ENCODE peak calls at places on chromosomes 12 and 14, in eight cellular contexts. J, V, A, D, Q, Y, T and Z are unnamed samples. For H3K4me1, the result is how much of the 10 kb centered on the place peaks cover.

GRCh38 chr12:109966531-109966930 is 29.6 kb downstream of the GIT2 start:
- DNase-seq in T (no peak), J (no peak), V (no peak), Y (no peak), A (no peak), Q (no peak), D (no peak), Z (no peak)

GRCh38 chr12:48981757-48982157 is 3.6 kb downstream of the WNT1 start:
- DNase-seq in J (no peak), V (no peak), Q (no peak), T (no peak), Y (no peak), D (no peak), A (no peak), Z (no peak)

GRCh38 chr14:101591121-101591520 is 29.8 kb downstream of the DIO3 start:
- DNase-seq in A (no peak), V (no peak), Q (no peak), Y (no peak), D (no peak), J (no peak), T (no peak), Z (peak)

GRCh38 chr14:99802301-99803105 is 9.3 kb downstream of the EML1 start:
- DNase-seq in Y (no peak), D (no peak), J (no peak), Q (no peak), T (no peak), V (no peak), A (no peak), Z (no peak)

GRCh38 chr12:58285551-58285950 is 344.2 kb downstream of the ATP23 start:
- DNase-seq in J (no peak), T (no peak), D (no peak), Y (no peak), A (no peak), Q (no peak), V (no peak), Z (no peak)

GRCh38 chr12:98894412-98895085 is 249.5 kb downstream of the APAF1 start:
- DNase-seq in Q (no peak), V (no peak), A (no peak), T (no peak), D (no peak), J (no peak), Y (no peak), Z (no peak)

GRCh38 chr12:115709410-115710065 is 568.0 kb downstream of the MED13L start:
- DNase-seq in Y (no peak), T (peak), J (no peak), V (no peak), D (no peak), Q (no peak), A (peak), Z (no peak)

GRCh38 chr14:56487090-56487667 is 92.4 kb upstream of the TMEM260 start:
- DNase-seq in T (no peak), J (no peak), D (peak), Q (no peak), A (no peak), V (no peak), Y (no peak), Z (no peak)

GRCh38 chr12:113980537-113981337 is 14.6 kb upstream of the RBM19 start:
- DNase-seq in D (peak), T (no peak), Q (peak), V (peak), Y (peak), J (no peak), A (no peak), Z (no peak)

GRCh38 chr12:116370004-116370404 is 92.5 kb upstream of the MED13L start:
- DNase-seq in V (no peak), Y (no peak), Q (no peak), D (no peak), T (no peak), A (no peak), J (no peak), Z (no peak)

GRCh38 chr14:63492391-63492790 is 50.8 kb downstream of the PPP2R5E start:
- DNase-seq in Y (no peak), A (no peak), V (no peak), D (no peak), Q (no peak), T (no peak), J (no peak), Z (no peak)

GRCh38 chr14:68782091-68782981 is 10.5 kb downstream of the ZFP36L1 start:
- DNase-seq in D (no peak), Q (no peak), T (no peak), V (no peak), J (no peak), A (peak), Y (peak), Z (no peak)

GRCh38 chr14:68785817-68786490 is 6.9 kb downstream of the ZFP36L1 start:
- DNase-seq in D (no peak), V (no peak), Y (peak), J (no peak), Q (no peak), T (no peak), A (peak), Z (peak)

GRCh38 chr14:68783408-68784297 is 9.2 kb downstream of the ZFP36L1 start:
- DNase-seq in V (no peak), T (no peak), D (no peak), Q (peak), J (no peak), Y (no peak), A (peak), Z (peak)

GRCh38 chr14:68784995-68785816 is 7.7 kb downstream of the ZFP36L1 start:
- DNase-seq in D (peak), T (no peak), Q (peak), J (no peak), A (peak), Y (no peak), V (no peak), Z (peak)

DNA sequence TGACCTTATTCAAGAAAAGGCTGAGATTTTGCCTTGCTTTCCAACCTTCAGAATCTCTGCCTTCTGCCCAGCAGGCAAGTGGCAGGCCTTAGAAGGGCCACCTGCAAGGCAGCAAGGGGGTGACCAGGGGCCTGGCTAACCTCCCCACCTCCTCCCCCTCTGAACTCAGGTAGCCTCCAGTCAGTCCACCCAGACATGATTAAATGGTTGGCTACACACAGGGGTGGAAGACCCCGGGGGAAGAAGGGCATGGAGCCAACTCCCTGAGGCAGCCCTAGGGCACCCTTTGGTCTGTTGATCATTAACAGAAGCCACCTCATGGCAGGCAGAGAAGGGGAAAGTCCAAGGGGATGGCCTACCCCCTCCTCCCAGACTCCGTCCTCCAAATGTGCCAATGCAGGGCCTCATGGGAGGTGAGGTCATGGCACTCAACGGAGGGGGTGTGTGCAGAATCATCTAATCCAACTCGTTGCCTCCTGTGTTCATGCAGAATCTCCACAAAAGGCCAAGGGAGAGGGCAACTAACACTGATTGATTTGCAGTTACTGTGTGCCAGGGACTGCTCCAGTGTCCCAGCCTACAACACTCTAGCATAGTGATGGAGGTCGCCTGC is 8.5 kb downstream of the ZFP36L1 start:
- DNase-seq in Q (peak), J (no peak), A (peak), V (no peak), Y (no peak), T (no peak), D (no peak), Z (peak)
- H3K4me1 ChIP-seq in Q (half or more), J (half or more), A (under half), V (under half), Y (half or more), T (half or more), D (half or more), Z (half or more)

DNA sequence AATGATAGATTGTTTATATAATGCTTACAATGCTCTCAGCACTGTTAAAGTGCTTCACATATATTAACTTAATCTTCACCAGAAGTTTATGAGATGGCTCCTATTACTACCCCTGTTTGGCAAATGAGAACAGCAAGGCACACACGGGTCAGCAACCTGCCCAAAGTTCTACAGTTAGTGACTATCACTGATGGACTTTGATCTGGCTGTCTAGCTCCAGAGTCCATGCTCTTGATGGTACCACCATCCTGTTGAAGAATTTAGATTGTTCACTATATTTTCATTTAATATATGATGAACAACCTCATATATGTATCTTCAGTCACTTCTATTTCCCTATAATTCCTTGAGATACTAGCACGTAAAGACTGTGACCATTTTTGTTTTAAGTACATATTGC is 10.6 kb downstream of the GLIPR1 start:
- DNase-seq in T (no peak), Y (no peak), V (no peak), D (no peak), A (no peak), J (no peak), Q (no peak), Z (no peak)
- TF ChIP-seq CTCF in T (no peak), Y (no peak), V (no peak), D (no peak), A (no peak), J (no peak), Q (no peak), Z (no peak)

GRCh38 chr14:105316563-105316941 is 2.0 kb downstream of the PACS2 start:
- DNase-seq in T (no peak), V (no peak), A (no peak), J (no peak), Y (no peak), Q (no peak), D (no peak), Z (no peak)
- H3K4me1 ChIP-seq in T (under half), V (under half), A (under half), J (under half), Y (under half), Q (under half), D (under half), Z (under half)

GRCh38 chr12:75698052-75698451 is 186.6 kb upstream of the KRR1 start:
- DNase-seq in Y (no peak), V (no peak), J (no peak), Q (no peak), D (peak), T (no peak), A (no peak), Z (no peak)
- TF ChIP-seq CTCF in Y (no peak), V (no peak), J (no peak), Q (no peak), D (no peak), T (no peak), A (no peak), Z (no peak)

DNA sequence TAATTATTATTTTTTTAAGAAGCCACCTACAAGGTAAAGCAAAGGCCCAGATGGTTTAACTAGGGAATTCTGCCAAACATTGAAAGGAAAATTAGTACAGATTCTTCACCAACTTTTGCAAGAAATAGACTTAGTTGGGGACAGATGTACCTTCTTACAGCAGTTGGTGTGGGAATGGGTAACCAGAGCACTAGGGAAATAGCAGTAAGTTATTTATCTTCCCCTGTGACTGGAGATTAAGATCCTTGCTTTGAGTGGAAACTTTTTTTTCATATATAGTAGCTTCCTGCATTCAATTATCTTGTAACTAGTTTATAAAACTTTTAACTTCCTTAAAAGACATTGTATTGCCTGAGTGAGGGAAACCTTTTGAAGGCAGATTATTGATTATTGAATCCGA is 44.2 kb downstream of the ARID2 start:
- DNase-seq in Q (no peak), J (no peak), D (no peak), T (no peak), A (no peak), V (no peak), Y (no peak), Z (no peak)
- H3K4me1 ChIP-seq in Q (under half), J (under half), D (under half), T (under half), A (under half), V (under half), Y (under half), Z (under half)

GRCh38 chr12:122988612-122989442 is 8.3 kb downstream of the ARL6IP4 start:
- DNase-seq in Y (no peak), T (no peak), A (no peak), J (no peak), D (no peak), V (no peak), Q (no peak), Z (no peak)
- TF ChIP-seq CTCF in Y (no peak), T (no peak), A (no peak), J (no peak), D (no peak), V (no peak), Q (no peak), Z (no peak)

DNA sequence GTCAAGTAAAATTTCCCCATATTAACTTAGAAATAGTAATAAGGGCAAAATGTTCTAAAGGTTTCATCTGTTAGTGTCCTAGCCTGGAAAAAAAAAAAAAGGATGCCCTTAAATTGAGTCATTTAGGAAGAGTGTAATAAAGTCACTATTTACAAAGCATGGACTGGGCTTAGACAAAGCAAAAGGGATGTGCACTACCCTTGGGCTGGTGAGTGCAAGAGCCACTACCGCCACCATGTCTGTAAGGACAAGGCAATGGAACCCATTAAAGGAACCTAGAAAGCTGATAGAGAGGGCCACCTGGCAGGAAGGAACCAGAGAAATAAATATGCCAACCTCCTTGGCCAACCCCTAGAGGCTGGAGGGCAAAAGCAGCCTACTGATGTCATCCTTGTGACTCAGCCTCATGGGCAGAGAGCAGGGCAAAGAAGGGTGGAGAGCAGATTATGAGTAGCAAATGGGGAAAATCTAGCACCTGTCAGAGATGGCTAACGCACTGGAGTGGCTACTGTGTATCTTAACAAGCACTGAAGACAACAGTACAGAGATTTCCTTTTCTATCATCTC is 59.5 kb upstream of the FUT8 start:
- DNase-seq in A (no peak), J (no peak), D (peak), Y (no peak), V (no peak), T (no peak), Q (no peak), Z (no peak)
- H3K4me1 ChIP-seq in A (under half), J (half or more), D (half or more), Y (under half), V (under half), T (under half), Q (under half), Z (under half)

GRCh38 chr12:120938496-120938895 is 34.3 kb upstream of the SPPL3 start:
- DNase-seq in D (no peak), J (no peak), V (no peak), A (no peak), T (no peak), Q (no peak), Y (no peak), Z (no peak)

GRCh38 chr12:120939523-120939922 is 35.4 kb upstream of the SPPL3 start:
- DNase-seq in J (no peak), Q (no peak), A (peak), Y (no peak), T (peak), D (no peak), V (no peak), Z (no peak)

GRCh38 chr12:120940799-120941198 is 36.6 kb upstream of the SPPL3 start:
- DNase-seq in T (no peak), Q (no peak), D (no peak), Y (no peak), V (no peak), A (no peak), J (no peak), Z (no peak)

GRCh38 chr12:120941412-120941811 is 36.9 kb upstream of the HNF1A start:
- DNase-seq in V (no peak), A (no peak), D (no peak), T (no peak), J (no peak), Y (no peak), Q (no peak), Z (no peak)

DNA sequence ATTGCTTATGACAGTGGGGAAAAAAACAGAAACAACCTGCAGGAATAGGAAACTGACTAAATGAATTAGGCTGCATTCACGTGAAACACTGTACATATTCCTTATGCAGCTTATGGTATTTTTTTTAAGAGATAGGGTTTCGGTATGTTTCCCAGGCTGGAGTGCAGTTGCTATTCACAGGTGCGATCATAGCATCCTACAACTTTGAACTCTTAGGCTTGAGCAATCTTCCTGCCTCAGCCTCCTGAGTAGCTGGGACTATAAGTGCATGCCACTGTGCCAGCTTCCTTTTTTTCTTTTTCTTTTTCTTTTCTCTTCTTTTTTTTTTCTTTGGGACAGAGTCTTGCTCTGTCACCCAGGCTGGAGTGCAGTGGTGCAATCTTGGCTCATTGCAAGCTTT is 35.8 kb upstream of the SPPL3 start:
- DNase-seq in V (no peak), A (no peak), Q (no peak), Y (no peak), T (no peak), D (no peak), J (no peak), Z (no peak)
- TF ChIP-seq CTCF in V (no peak), A (no peak), Q (no peak), Y (no peak), T (no peak), D (no peak), J (no peak), Z (no peak)

DNA sequence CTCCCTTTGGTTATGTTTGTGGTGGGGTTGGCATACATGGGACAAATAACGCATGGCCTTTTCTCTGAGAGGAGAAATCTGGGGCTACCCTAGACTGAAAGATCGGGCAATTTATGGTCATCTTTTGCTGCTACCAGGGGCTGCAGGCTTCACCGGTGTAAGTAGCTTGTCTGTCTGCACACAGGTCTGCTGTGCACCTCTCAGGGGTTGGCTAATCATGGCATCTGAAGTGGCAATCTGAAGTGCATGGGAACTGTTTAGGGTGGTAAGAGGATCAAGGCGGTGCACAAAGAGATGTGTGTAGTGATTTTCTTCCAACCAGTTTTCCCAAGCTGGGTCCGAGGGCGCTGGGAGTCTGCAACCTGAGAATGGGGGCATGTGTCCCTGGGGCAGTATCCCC is 141.3 kb downstream of the EMP1 start:
- DNase-seq in A (no peak), Q (no peak), D (no peak), T (no peak), J (no peak), V (no peak), Y (no peak), Z (no peak)
- H3K4me1 ChIP-seq in A (under half), Q (under half), D (under half), T (under half), J (under half), V (under half), Y (under half), Z (under half)

DNA sequence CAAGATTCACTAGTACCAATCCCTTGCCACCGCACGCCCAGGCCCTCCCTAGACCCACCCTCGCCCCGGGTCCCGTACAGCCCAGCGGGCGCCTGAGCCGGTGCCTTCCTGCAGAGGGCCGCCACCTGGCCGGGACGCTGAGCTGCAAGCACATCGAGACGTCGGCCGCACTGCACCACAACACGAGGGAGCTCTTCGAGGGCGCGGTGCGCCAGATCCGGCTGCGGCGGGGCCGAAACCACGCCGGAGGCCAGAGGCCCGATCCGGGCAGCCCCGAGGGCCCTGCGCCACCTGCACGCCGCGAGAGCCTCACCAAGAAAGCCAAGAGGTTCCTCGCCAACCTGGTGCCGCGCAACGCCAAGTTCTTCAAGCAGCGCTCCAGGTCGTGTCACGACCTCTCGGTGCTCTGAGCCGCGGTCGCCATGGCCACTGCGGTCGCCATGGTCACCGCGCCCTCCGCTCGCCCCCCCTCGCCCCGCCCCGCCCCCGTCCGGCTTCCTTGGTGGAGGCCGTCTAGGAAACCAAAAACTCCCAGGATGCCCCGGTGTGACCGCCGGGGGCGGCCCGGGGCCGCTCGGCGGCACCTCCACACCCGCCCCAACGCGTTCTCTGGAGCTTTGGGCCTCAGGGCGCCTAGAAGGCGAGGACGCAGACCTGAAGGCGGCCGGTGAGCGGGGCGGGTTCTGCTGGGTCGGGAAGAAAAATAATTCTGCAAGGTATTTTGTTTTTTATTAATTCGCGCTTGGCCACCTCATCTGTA is 3.7 kb downstream of the REM2 start:
- DNase-seq in D (peak), A (peak), Y (peak), Q (peak), J (no peak), V (no peak), T (peak), Z (no peak)
- TF ChIP-seq CTCF in D (no peak), A (no peak), Y (no peak), Q (no peak), J (peak), V (no peak), T (peak), Z (no peak)